ENCODE peak calls at places on chromosomes 11 and 22, in four cellular contexts. M is neuronal stem cell, N is mesenchymal stem cell, K is H1. Q is an unnamed sample.

GRCh38 chr11:84290647-84291046 is 1004.5 kb upstream of the CCDC90B start:
- DNase-seq in M (no peak), K (no peak), N (peak; percentile 4), Q (peak; percentile 59)

GRCh38 chr11:65381721-65382035 is 768 bp downstream of the SLC25A45 start:
- DNase-seq in M (no peak), K (no peak), N (peak; percentile 90), Q (no peak)

GRCh38 chr11:134879341-134879740 is 467.3 kb upstream of the B3GAT1 start:
- DNase-seq in K (no peak), M (no peak), N (no peak), Q (no peak)

GRCh38 chr11:105244157-105244820 is 104.7 kb upstream of the CARD18 start:
- DNase-seq in N (peak; percentile 97), K (no peak), M (no peak), Q (peak; percentile 98)

GRCh38 chr22:37319469-37319868 is 37.2 kb downstream of the CYTH4 start:
- DNase-seq in N (no peak), K (no peak), M (no peak), Q (no peak)

GRCh38 chr11:128247235-128247594 is 340.1 kb downstream of the ETS1 start:
- DNase-seq in K (no peak), M (no peak), N (no peak), Q (no peak)

GRCh38 chr11:71431271-71431670 is 16.9 kb downstream of the DHCR7 start:
- DNase-seq in M (no peak), N (no peak), K (no peak), Q (no peak)

GRCh38 chr11:79415411-79415810 is 25.4 kb downstream of the TENM4 start:
- DNase-seq in M (no peak), N (peak; percentile 30), K (no peak), Q (peak; percentile 61)

GRCh38 chr22:32828150-32828549 is 26.6 kb downstream of the TIMP3 start:
- DNase-seq in K (no peak), N (peak; percentile 58), M (no peak), Q (no peak)

DNA sequence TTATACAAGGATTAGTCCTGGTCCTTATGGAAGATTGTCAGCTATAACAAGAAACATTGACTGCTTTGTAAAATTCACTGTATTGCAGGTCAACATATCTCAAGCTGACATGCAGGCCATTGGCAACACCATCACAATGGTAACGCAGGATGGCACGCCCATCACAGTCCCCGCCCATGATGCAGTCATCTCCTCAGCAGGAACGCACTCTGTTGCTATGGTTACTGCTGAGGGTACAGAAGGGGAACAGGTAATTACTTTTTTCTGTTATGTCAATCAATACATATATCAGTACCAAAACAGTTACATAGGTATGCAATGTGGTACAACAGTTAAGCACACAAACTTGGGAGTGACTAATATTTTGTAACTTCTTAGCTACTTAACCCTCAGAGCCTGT is 55.3 kb downstream of the ZNF143 start:
- DNase-seq in K (no peak), N (no peak), M (no peak), Q (no peak)
- H3K14ac ChIP-seq in K (no peak overlapping the region), N (no peak overlapping the region), M (no peak overlapping the region), Q (no peak overlapping the region)

GRCh38 chr11:123063396-123064267 is 1.7 kb upstream of the HSPA8 start:
- DNase-seq in M (no peak), K (no peak), N (peak; percentile 78), Q (peak; percentile 59)

GRCh38 chr11:123062158-123062891 is 389 bp upstream of the HSPA8 start:
- DNase-seq in K (peak; percentile 98), N (peak; percentile 100), M (peak; percentile 97), Q (peak; percentile 100)

GRCh38 chr11:123064268-123064657 is 2.3 kb upstream of the HSPA8 start:
- DNase-seq in M (no peak), N (no peak), K (no peak), Q (no peak)

GRCh38 chr11:123061403-123062157 is at the start of gene HSPA8:
- DNase-seq in M (peak; percentile 17), K (no peak), N (peak; percentile 70), Q (peak; percentile 52)

DNA sequence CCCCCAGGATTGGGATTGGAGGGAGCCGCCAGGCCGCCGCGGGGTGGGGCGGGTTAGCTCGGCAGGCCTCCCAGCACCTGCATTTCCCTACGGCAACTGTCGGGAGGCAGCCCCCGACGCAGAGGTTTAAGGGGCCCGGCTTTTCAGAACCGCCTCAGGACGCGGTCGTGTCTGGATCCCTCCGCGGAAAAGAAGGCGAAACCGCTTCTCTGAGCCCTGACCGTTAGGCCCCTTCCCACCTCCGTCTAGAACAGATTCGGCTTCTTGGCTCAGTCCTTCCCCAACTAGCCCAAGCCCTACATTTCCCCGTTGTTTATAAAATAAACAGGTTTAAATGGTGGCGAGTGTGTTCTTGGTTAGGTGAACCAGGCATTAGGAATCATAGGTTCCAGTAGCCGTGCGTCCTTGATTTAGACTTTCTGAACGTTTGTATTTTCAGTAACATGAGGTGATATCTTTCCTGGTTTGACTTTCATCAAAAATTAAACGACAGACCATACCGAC is 1.0 kb upstream of the HSPA8 start:
- DNase-seq in N (no peak), M (no peak), K (no peak), Q (peak; percentile 38)
- H3K14ac ChIP-seq in N (peak overlapping the region; percentile 45), M (peak overlapping the region; percentile 61), K (peak overlapping the region; percentile 7), Q (peak overlapping the region; percentile 100)

GRCh38 chr11:112537846-112538330 is 277.2 kb upstream of the PLET1 start:
- DNase-seq in K (no peak), M (no peak), N (no peak), Q (no peak)
- H3K14ac ChIP-seq in K (no peak overlapping the region), M (no peak overlapping the region), N (no peak overlapping the region), Q (no peak overlapping the region)

GRCh38 chr11:67629386-67630229 is at the start of gene NUDT8:
- DNase-seq in K (no peak), M (peak; percentile 84), N (peak; percentile 84), Q (peak; percentile 68)
- H3K14ac ChIP-seq in K (no peak within 1 kb of the TSS), M (peak within 1 kb of the TSS; percentile 75), N (peak within 1 kb of the TSS; percentile 90), Q (peak within 1 kb of the TSS; percentile 73)

GRCh38 chr22:23010430-23010829 is 59.9 kb upstream of the GNAZ start:
- DNase-seq in N (no peak), M (no peak), K (no peak), Q (no peak)

GRCh38 chr22:23013612-23014011 is 56.7 kb upstream of the GNAZ start:
- DNase-seq in M (no peak), K (no peak), N (no peak), Q (no peak)

GRCh38 chr22:23012081-23012622 is 58.2 kb upstream of the GNAZ start:
- DNase-seq in M (no peak), K (no peak), N (no peak), Q (no peak)

GRCh38 chr22:23008887-23009286 is 61.4 kb upstream of the GNAZ start:
- DNase-seq in M (no peak), N (no peak), K (no peak), Q (no peak)

DNA sequence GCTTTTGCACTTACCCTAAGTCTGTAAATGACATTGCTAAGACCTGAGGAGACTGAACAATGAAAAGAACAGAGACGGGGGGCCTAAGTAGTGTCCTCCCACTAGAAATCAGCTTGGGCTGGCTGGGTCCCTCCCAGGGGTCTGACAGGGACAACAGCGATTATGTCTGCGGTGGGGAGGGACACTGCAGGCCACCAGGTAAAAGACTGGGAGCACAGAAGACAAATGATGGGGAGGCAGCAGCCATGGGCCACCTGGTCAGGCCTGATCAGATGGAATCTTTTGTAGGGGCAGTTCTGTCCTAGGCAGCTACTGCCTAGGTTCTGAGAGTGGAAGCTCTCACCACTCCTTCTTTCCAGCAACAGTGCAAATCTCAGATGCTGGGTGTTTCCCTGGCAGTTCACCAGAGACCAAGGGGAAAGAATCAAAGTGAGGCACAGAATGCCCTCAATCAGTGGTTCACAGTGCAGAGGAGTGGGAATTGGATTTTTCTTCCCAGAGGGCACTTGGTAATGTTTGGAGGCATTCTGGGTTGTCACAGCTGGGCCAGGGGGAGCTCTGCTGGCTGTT is 59.1 kb upstream of the GNAZ start:
- DNase-seq in K (no peak), N (no peak), M (no peak), Q (no peak)
- H3K14ac ChIP-seq in K (no peak overlapping the region), N (no peak overlapping the region), M (no peak overlapping the region), Q (no peak overlapping the region)

DNA sequence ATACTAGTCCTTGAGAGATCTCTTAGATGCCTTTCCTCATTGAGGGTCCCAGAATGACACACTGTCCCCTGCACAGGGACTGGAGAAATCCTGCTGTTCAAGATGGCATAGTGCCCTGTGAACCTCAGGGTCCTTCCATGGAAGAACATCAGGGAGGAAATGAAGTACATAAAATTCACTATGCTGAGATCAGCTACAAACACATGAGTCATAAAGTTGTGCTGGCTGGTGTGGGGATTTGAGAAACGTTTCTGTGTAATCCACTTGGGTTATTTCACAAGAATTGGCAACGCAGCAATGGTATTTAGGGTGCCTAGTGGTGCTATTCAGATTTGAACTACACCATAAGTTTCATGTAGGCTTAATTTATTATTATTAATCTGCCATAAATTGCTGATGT is 174.4 kb downstream of the MAML2 start:
- DNase-seq in K (no peak), N (peak; percentile 96), M (no peak), Q (peak; percentile 93)
- H3K14ac ChIP-seq in K (no peak overlapping the region), N (no peak overlapping the region), M (no peak overlapping the region), Q (peak overlapping the region; percentile 23)